ENCODE peak calls at places on chromosomes 7 and 10, in nine cellular contexts. One of them, this sample, is unnamed.

GRCh38 chr10:53003094-53003493 is 230.5 kb upstream of the MBL2 start:
- DNase-seq in naive thymus-derived CD4-positive, alpha-beta T cell: no peak
- DNase-seq in A549: no peak
- DNase-seq in adrenal gland: no peak
- DNase-seq in CD8-positive, alpha-beta memory T cell: no peak
- DNase-seq in left ventricle myocardium inferior: no peak
- DNase-seq in tibial artery: no peak
- DNase-seq in CD8-positive, alpha-beta T cell: no peak
- DNase-seq in upper lobe of right lung: no peak
- DNase-seq in this sample: no peak

GRCh38 chr7:150471886-150472285 is 21.5 kb downstream of the GIMAP8 start:
- DNase-seq in A549: no peak
- DNase-seq in naive thymus-derived CD4-positive, alpha-beta T cell: no peak
- DNase-seq in adrenal gland: no peak
- DNase-seq in left ventricle myocardium inferior: no peak
- DNase-seq in upper lobe of right lung: no peak
- DNase-seq in CD8-positive, alpha-beta T cell: no peak
- DNase-seq in tibial artery: no peak
- DNase-seq in CD8-positive, alpha-beta memory T cell: no peak
- DNase-seq in this sample: no peak

GRCh38 chr7:121385800-121386179 is 10.3 kb downstream of the FAM3C start:
- DNase-seq in CD8-positive, alpha-beta T cell: no peak
- DNase-seq in upper lobe of right lung: no peak
- DNase-seq in A549: no peak
- DNase-seq in naive thymus-derived CD4-positive, alpha-beta T cell: peak; percentile 39
- DNase-seq in CD8-positive, alpha-beta memory T cell: no peak
- DNase-seq in tibial artery: no peak
- DNase-seq in adrenal gland: no peak
- DNase-seq in left ventricle myocardium inferior: no peak
- DNase-seq in this sample: no peak

GRCh38 chr7:953547-954327 is 743 bp downstream of the ADAP1 start:
- DNase-seq in left ventricle myocardium inferior: peak; percentile 57
- DNase-seq in naive thymus-derived CD4-positive, alpha-beta T cell: no peak
- DNase-seq in upper lobe of right lung: peak; percentile 87
- DNase-seq in CD8-positive, alpha-beta T cell: no peak
- DNase-seq in A549: peak; percentile 51
- DNase-seq in adrenal gland: no peak
- DNase-seq in tibial artery: peak; percentile 77
- DNase-seq in CD8-positive, alpha-beta memory T cell: peak; percentile 27
- DNase-seq in this sample: no peak

GRCh38 chr10:43308986-43309385 is 42.1 kb upstream of the RASGEF1A start:
- DNase-seq in left ventricle myocardium inferior: no peak
- DNase-seq in upper lobe of right lung: no peak
- DNase-seq in CD8-positive, alpha-beta T cell: no peak
- DNase-seq in CD8-positive, alpha-beta memory T cell: no peak
- DNase-seq in naive thymus-derived CD4-positive, alpha-beta T cell: no peak
- DNase-seq in adrenal gland: peak; percentile 67
- DNase-seq in tibial artery: peak; percentile 24
- DNase-seq in A549: no peak
- DNase-seq in this sample: peak; percentile 31

GRCh38 chr10:62934258-62934657 is 118.1 kb upstream of the EGR2 start:
- DNase-seq in left ventricle myocardium inferior: no peak
- DNase-seq in A549: no peak
- DNase-seq in naive thymus-derived CD4-positive, alpha-beta T cell: no peak
- DNase-seq in CD8-positive, alpha-beta memory T cell: no peak
- DNase-seq in CD8-positive, alpha-beta T cell: no peak
- DNase-seq in adrenal gland: no peak
- DNase-seq in tibial artery: no peak
- DNase-seq in upper lobe of right lung: no peak
- DNase-seq in this sample: no peak

GRCh38 chr7:84337386-84337785 is 142.8 kb upstream of the SEMA3A start:
- DNase-seq in upper lobe of right lung: no peak
- DNase-seq in CD8-positive, alpha-beta T cell: no peak
- DNase-seq in adrenal gland: no peak
- DNase-seq in naive thymus-derived CD4-positive, alpha-beta T cell: no peak
- DNase-seq in CD8-positive, alpha-beta memory T cell: no peak
- DNase-seq in tibial artery: no peak
- DNase-seq in left ventricle myocardium inferior: no peak
- DNase-seq in A549: no peak
- DNase-seq in this sample: no peak

GRCh38 chr10:47372726-47373125 is 11.4 kb downstream of the ZNF488 start:
- DNase-seq in CD8-positive, alpha-beta T cell: peak; percentile 35
- DNase-seq in A549: no peak
- DNase-seq in upper lobe of right lung: no peak
- DNase-seq in left ventricle myocardium inferior: no peak
- DNase-seq in tibial artery: peak; percentile 40
- DNase-seq in naive thymus-derived CD4-positive, alpha-beta T cell: no peak
- DNase-seq in CD8-positive, alpha-beta memory T cell: no peak
- DNase-seq in adrenal gland: peak; percentile 29
- DNase-seq in this sample: no peak

GRCh38 chr10:92830478-92831389 is 17.6 kb upstream of the EXOC6 start:
- DNase-seq in adrenal gland: peak; percentile 65
- DNase-seq in left ventricle myocardium inferior: no peak
- DNase-seq in CD8-positive, alpha-beta memory T cell: no peak
- DNase-seq in CD8-positive, alpha-beta T cell: no peak
- DNase-seq in A549: no peak
- DNase-seq in naive thymus-derived CD4-positive, alpha-beta T cell: peak; percentile 7
- DNase-seq in upper lobe of right lung: no peak
- DNase-seq in tibial artery: no peak
- DNase-seq in this sample: no peak

GRCh38 chr10:43041422-43042342 is 35.2 kb upstream of the RET start:
- DNase-seq in CD8-positive, alpha-beta T cell: peak; percentile 36
- DNase-seq in tibial artery: peak; percentile 60
- DNase-seq in naive thymus-derived CD4-positive, alpha-beta T cell: no peak
- DNase-seq in adrenal gland: peak; percentile 41
- DNase-seq in A549: no peak
- DNase-seq in left ventricle myocardium inferior: peak; percentile 7
- DNase-seq in upper lobe of right lung: peak; percentile 57
- DNase-seq in CD8-positive, alpha-beta memory T cell: no peak
- DNase-seq in this sample: no peak

GRCh38 chr10:115379064-115379463 is 285.9 kb downstream of the ATRNL1 start:
- DNase-seq in CD8-positive, alpha-beta T cell: no peak
- DNase-seq in left ventricle myocardium inferior: no peak
- DNase-seq in CD8-positive, alpha-beta memory T cell: no peak
- DNase-seq in naive thymus-derived CD4-positive, alpha-beta T cell: no peak
- DNase-seq in tibial artery: no peak
- DNase-seq in A549: no peak
- DNase-seq in upper lobe of right lung: no peak
- DNase-seq in adrenal gland: no peak
- DNase-seq in this sample: no peak

GRCh38 chr7:99254390-99254789 is 18.2 kb upstream of the MYH16 start:
- DNase-seq in naive thymus-derived CD4-positive, alpha-beta T cell: no peak
- DNase-seq in CD8-positive, alpha-beta memory T cell: no peak
- DNase-seq in CD8-positive, alpha-beta T cell: no peak
- DNase-seq in adrenal gland: no peak
- DNase-seq in upper lobe of right lung: no peak
- DNase-seq in tibial artery: no peak
- DNase-seq in left ventricle myocardium inferior: no peak
- DNase-seq in A549: no peak
- DNase-seq in this sample: no peak

GRCh38 chr10:18400201-18400910 is 251.0 kb downstream of the NSUN6 start:
- DNase-seq in adrenal gland: peak; percentile 81
- DNase-seq in CD8-positive, alpha-beta T cell: no peak
- DNase-seq in CD8-positive, alpha-beta memory T cell: no peak
- DNase-seq in upper lobe of right lung: no peak
- DNase-seq in left ventricle myocardium inferior: no peak
- DNase-seq in naive thymus-derived CD4-positive, alpha-beta T cell: peak; percentile 7
- DNase-seq in A549: no peak
- DNase-seq in tibial artery: no peak
- DNase-seq in this sample: no peak

GRCh38 chr7:79953130-79953529 is 181.5 kb upstream of the GNAI1 start:
- DNase-seq in CD8-positive, alpha-beta T cell: no peak
- DNase-seq in left ventricle myocardium inferior: no peak
- DNase-seq in adrenal gland: no peak
- DNase-seq in naive thymus-derived CD4-positive, alpha-beta T cell: no peak
- DNase-seq in A549: no peak
- DNase-seq in tibial artery: no peak
- DNase-seq in CD8-positive, alpha-beta memory T cell: no peak
- DNase-seq in upper lobe of right lung: no peak
- DNase-seq in this sample: no peak

GRCh38 chr7:45007571-45008328 is 7.7 kb downstream of the CCM2 start:
- DNase-seq in tibial artery: peak; percentile 42
- DNase-seq in adrenal gland: no peak
- DNase-seq in naive thymus-derived CD4-positive, alpha-beta T cell: no peak
- DNase-seq in CD8-positive, alpha-beta memory T cell: no peak
- DNase-seq in upper lobe of right lung: peak; percentile 33
- DNase-seq in left ventricle myocardium inferior: no peak
- DNase-seq in A549: no peak
- DNase-seq in CD8-positive, alpha-beta T cell: no peak
- DNase-seq in this sample: no peak
- H3K27ac ChIP-seq in tibial artery: no peak overlapping the region
- H3K27ac ChIP-seq in adrenal gland: no peak overlapping the region
- H3K27ac ChIP-seq in naive thymus-derived CD4-positive, alpha-beta T cell: no peak overlapping the region
- H3K27ac ChIP-seq in CD8-positive, alpha-beta memory T cell: no peak overlapping the region
- H3K27ac ChIP-seq in upper lobe of right lung: no peak overlapping the region
- H3K27ac ChIP-seq in left ventricle myocardium inferior: no peak overlapping the region
- H3K27ac ChIP-seq in A549: no peak overlapping the region
- H3K27ac ChIP-seq in CD8-positive, alpha-beta T cell: no peak overlapping the region
- H3K27ac ChIP-seq in this sample: no peak overlapping the region

DNA sequence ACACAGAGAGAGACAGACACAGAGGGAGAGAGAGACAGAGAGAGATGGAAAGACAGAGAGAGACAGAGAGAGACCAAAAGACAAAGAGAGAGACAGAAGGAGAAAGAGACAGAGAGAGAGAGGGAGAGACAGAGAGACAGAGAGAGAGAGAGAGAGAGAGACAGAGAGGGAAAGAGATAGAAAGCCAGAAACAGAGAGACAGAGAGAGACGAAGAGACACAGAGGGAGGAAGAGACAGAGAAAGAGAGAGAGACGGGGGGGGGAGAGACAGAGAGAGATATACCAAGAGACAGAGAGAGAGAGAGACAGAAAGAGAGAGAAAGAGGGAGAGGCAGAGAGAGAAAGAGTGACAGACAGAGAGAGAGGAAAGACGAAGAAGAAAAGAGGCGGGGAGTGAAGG is 10.2 kb downstream of the VSTM4 start:
- DNase-seq in left ventricle myocardium inferior: no peak
- DNase-seq in naive thymus-derived CD4-positive, alpha-beta T cell: no peak
- DNase-seq in tibial artery: no peak
- DNase-seq in A549: no peak
- DNase-seq in CD8-positive, alpha-beta T cell: no peak
- DNase-seq in CD8-positive, alpha-beta memory T cell: no peak
- DNase-seq in upper lobe of right lung: no peak
- DNase-seq in adrenal gland: no peak
- DNase-seq in this sample: no peak
- H3K27ac ChIP-seq in left ventricle myocardium inferior: peak overlapping the region; percentile 20
- H3K27ac ChIP-seq in naive thymus-derived CD4-positive, alpha-beta T cell: no peak overlapping the region
- H3K27ac ChIP-seq in tibial artery: peak overlapping the region; percentile 78
- H3K27ac ChIP-seq in A549: no peak overlapping the region
- H3K27ac ChIP-seq in CD8-positive, alpha-beta T cell: no peak overlapping the region
- H3K27ac ChIP-seq in CD8-positive, alpha-beta memory T cell: no peak overlapping the region
- H3K27ac ChIP-seq in upper lobe of right lung: no peak overlapping the region
- H3K27ac ChIP-seq in adrenal gland: no peak overlapping the region
- H3K27ac ChIP-seq in this sample: no peak overlapping the region

DNA sequence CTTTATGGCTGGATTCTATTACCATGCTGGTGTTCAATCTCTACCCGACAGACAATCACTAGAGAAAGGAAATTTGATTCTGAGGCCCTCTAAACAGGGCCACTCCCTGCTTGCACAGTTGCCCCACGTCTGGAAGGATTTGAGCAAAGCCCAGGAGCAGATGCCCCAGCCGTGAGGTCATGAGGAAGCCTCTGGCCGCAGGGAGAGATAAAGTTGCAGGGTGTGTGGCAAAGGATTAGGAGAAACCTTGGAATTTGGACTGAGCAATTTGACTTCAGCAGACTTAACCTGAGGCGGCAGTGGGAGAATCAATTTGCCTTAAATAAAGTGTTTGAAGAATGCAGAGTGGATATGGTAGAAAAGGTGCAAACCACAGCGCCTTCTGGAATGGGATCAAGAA is 40.2 kb upstream of the KLF6 start:
- DNase-seq in CD8-positive, alpha-beta T cell: no peak
- DNase-seq in tibial artery: peak; percentile 58
- DNase-seq in CD8-positive, alpha-beta memory T cell: no peak
- DNase-seq in adrenal gland: no peak
- DNase-seq in naive thymus-derived CD4-positive, alpha-beta T cell: no peak
- DNase-seq in upper lobe of right lung: no peak
- DNase-seq in A549: peak; percentile 81
- DNase-seq in left ventricle myocardium inferior: no peak
- DNase-seq in this sample: no peak
- H3K27ac ChIP-seq in CD8-positive, alpha-beta T cell: no peak overlapping the region
- H3K27ac ChIP-seq in tibial artery: peak overlapping the region; percentile 30
- H3K27ac ChIP-seq in CD8-positive, alpha-beta memory T cell: no peak overlapping the region
- H3K27ac ChIP-seq in adrenal gland: no peak overlapping the region
- H3K27ac ChIP-seq in naive thymus-derived CD4-positive, alpha-beta T cell: no peak overlapping the region
- H3K27ac ChIP-seq in upper lobe of right lung: no peak overlapping the region
- H3K27ac ChIP-seq in A549: peak overlapping the region; percentile 83
- H3K27ac ChIP-seq in left ventricle myocardium inferior: peak overlapping the region; percentile 59
- H3K27ac ChIP-seq in this sample: no peak overlapping the region

GRCh38 chr10:110860576-110861241 is 11.0 kb upstream of the PDCD4 start:
- DNase-seq in CD8-positive, alpha-beta T cell: peak; percentile 79
- DNase-seq in naive thymus-derived CD4-positive, alpha-beta T cell: peak; percentile 85
- DNase-seq in tibial artery: no peak
- DNase-seq in A549: no peak
- DNase-seq in left ventricle myocardium inferior: no peak
- DNase-seq in adrenal gland: no peak
- DNase-seq in CD8-positive, alpha-beta memory T cell: peak; percentile 84
- DNase-seq in upper lobe of right lung: no peak
- DNase-seq in this sample: no peak

GRCh38 chr10:110861476-110861875 is 10.3 kb upstream of the PDCD4 start:
- DNase-seq in naive thymus-derived CD4-positive, alpha-beta T cell: no peak
- DNase-seq in left ventricle myocardium inferior: no peak
- DNase-seq in tibial artery: no peak
- DNase-seq in upper lobe of right lung: no peak
- DNase-seq in A549: no peak
- DNase-seq in CD8-positive, alpha-beta memory T cell: no peak
- DNase-seq in adrenal gland: no peak
- DNase-seq in CD8-positive, alpha-beta T cell: no peak
- DNase-seq in this sample: no peak

GRCh38 chr10:110859206-110859946 is 12.4 kb upstream of the PDCD4 start:
- DNase-seq in tibial artery: peak; percentile 62
- DNase-seq in upper lobe of right lung: no peak
- DNase-seq in naive thymus-derived CD4-positive, alpha-beta T cell: no peak
- DNase-seq in CD8-positive, alpha-beta T cell: peak; percentile 48
- DNase-seq in left ventricle myocardium inferior: no peak
- DNase-seq in CD8-positive, alpha-beta memory T cell: no peak
- DNase-seq in adrenal gland: no peak
- DNase-seq in A549: no peak
- DNase-seq in this sample: no peak

GRCh38 chr10:110858297-110858934 is 13.3 kb upstream of the PDCD4 start:
- DNase-seq in left ventricle myocardium inferior: no peak
- DNase-seq in upper lobe of right lung: no peak
- DNase-seq in tibial artery: no peak
- DNase-seq in CD8-positive, alpha-beta memory T cell: no peak
- DNase-seq in adrenal gland: no peak
- DNase-seq in CD8-positive, alpha-beta T cell: no peak
- DNase-seq in A549: no peak
- DNase-seq in naive thymus-derived CD4-positive, alpha-beta T cell: no peak
- DNase-seq in this sample: no peak

DNA sequence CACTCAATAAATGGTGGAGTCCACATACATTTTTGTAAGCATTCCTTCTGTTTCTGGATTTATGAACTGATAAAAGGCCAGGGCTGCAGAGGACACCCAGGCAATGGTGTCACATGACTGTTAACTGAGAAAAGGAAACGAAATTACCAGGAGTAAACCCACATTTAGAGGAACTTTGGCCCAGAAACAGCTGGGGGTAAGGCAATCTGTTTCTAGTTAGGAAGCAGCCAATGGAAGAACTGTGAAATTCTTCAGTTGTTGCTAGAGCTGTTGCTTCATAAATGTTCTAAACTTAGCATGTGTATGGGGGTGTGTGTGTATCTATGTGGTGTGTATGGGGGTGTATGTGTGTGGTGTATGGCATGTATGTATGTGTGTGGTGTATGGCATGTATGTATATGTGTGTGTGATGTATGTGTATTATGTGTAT is 11.8 kb upstream of the PDCD4 start:
- DNase-seq in naive thymus-derived CD4-positive, alpha-beta T cell: no peak
- DNase-seq in adrenal gland: no peak
- DNase-seq in CD8-positive, alpha-beta T cell: no peak
- DNase-seq in A549: no peak
- DNase-seq in left ventricle myocardium inferior: no peak
- DNase-seq in upper lobe of right lung: no peak
- DNase-seq in tibial artery: no peak
- DNase-seq in CD8-positive, alpha-beta memory T cell: no peak
- DNase-seq in this sample: no peak
- H3K27ac ChIP-seq in naive thymus-derived CD4-positive, alpha-beta T cell: peak overlapping the region; percentile 83
- H3K27ac ChIP-seq in adrenal gland: peak overlapping the region; percentile 29
- H3K27ac ChIP-seq in CD8-positive, alpha-beta T cell: peak overlapping the region; percentile 66
- H3K27ac ChIP-seq in A549: no peak overlapping the region
- H3K27ac ChIP-seq in left ventricle myocardium inferior: peak overlapping the region; percentile 67
- H3K27ac ChIP-seq in upper lobe of right lung: peak overlapping the region; percentile 81
- H3K27ac ChIP-seq in tibial artery: no peak overlapping the region
- H3K27ac ChIP-seq in CD8-positive, alpha-beta memory T cell: peak overlapping the region; percentile 26
- H3K27ac ChIP-seq in this sample: peak overlapping the region; percentile 74